ENCODE peak calls at places on chromosomes 11 and 22, in five cellular contexts. P is A549, D is HepG2, T is endothelial cell of umbilical vein, C is K562. O is an unnamed sample.

GRCh38 chr11:85893378-85893777 is 38.2 kb downstream of the CCDC83 start:
- DNase-seq in P (no peak), T (no peak), D (no peak), C (no peak), O (no peak)

GRCh38 chr11:112634551-112634950 is 326.7 kb upstream of the NCAM1 start:
- DNase-seq in C (no peak), P (no peak), T (no peak), D (no peak), O (no peak)

GRCh38 chr11:47433157-47433556 is 6.9 kb upstream of the PSMC3 start:
- DNase-seq in D (peak), T (no peak), P (peak), C (no peak), O (no peak)

GRCh38 chr11:19889531-19889930 is 176.9 kb downstream of the NAV2 start:
- DNase-seq in T (no peak), D (no peak), C (no peak), P (no peak), O (no peak)

GRCh38 chr11:22130462-22131053 is 62.3 kb upstream of the ANO5 start:
- DNase-seq in D (no peak), C (no peak), P (peak), T (no peak), O (peak)

GRCh38 chr11:85709983-85710382 is 24.0 kb upstream of the CCDC89 start:
- DNase-seq in D (no peak), P (no peak), C (no peak), T (no peak), O (no peak)

GRCh38 chr22:20062766-20063083 is 17.3 kb upstream of the DGCR8 start:
- DNase-seq in P (no peak), C (no peak), T (no peak), D (no peak), O (no peak)

GRCh38 chr22:22748297-22748743 is 103.9 kb downstream of the GGTLC2 start:
- DNase-seq in T (peak), P (peak), C (peak), D (peak), O (peak)

GRCh38 chr11:126635511-126635910 is 280.0 kb downstream of the ST3GAL4 start:
- DNase-seq in T (no peak), C (no peak), P (no peak), D (no peak), O (no peak)

GRCh38 chr11:120545813-120546212 is 34.3 kb downstream of the GRIK4 start:
- DNase-seq in C (no peak), T (no peak), P (no peak), D (no peak), O (peak)

GRCh38 chr22:29427176-29427760 is 11.1 kb upstream of the RFPL1 start:
- DNase-seq in T (no peak), D (no peak), C (no peak), P (no peak), O (no peak)

GRCh38 chr22:43288807-43289417 is 54.3 kb downstream of the SCUBE1 start:
- DNase-seq in P (no peak), D (no peak), C (no peak), T (no peak), O (no peak)

GRCh38 chr11:83151274-83151977 is 5.5 kb upstream of the PCF11 start:
- DNase-seq in D (no peak), T (no peak), C (peak), P (peak), O (no peak)

GRCh38 chr11:61489833-61490585 is 18.5 kb upstream of the LRRC10B start:
- DNase-seq in D (peak), P (no peak), C (peak), T (no peak), O (no peak)

GRCh38 chr22:48718818-48719500 is 1108.7 kb downstream of the BRD1 start:
- DNase-seq in D (no peak), C (no peak), T (no peak), P (no peak), O (peak)

GRCh38 chr11:81033779-81034550 is 1593.1 kb upstream of the TENM4 start:
- DNase-seq in T (no peak), C (no peak), P (no peak), D (no peak), O (no peak)

GRCh38 chr11:73273246-73273890 is 1.2 kb downstream of the P2RY6 start:
- DNase-seq in T (no peak), C (no peak), P (no peak), D (no peak), O (no peak)

GRCh38 chr11:10646956-10647355 is 46.6 kb downstream of the IRAG1 start:
- DNase-seq in T (no peak), P (no peak), D (no peak), C (no peak), O (no peak)

GRCh38 chr22:41574847-41575381 is 14.1 kb downstream of the CSDC2 start:
- DNase-seq in T (no peak), P (no peak), D (no peak), C (no peak), O (no peak)

GRCh38 chr11:134120143-134120850 is 51.4 kb downstream of the JAM3 start:
- DNase-seq in C (no peak), P (no peak), D (no peak), T (peak), O (no peak)

GRCh38 chr22:22195265-22196017 is 49.1 kb upstream of the VPREB1 start:
- DNase-seq in C (peak), D (peak), P (peak), T (peak), O (peak)

GRCh38 chr11:72189448-72190250 is 2.3 kb upstream of the FOLR1 start:
- DNase-seq in D (no peak), T (no peak), P (no peak), C (no peak), O (no peak)

GRCh38 chr11:65538915-65539374 is 14.1 kb downstream of the SCYL1 start:
- DNase-seq in C (no peak), T (no peak), D (no peak), P (no peak), O (no peak)
- TF ChIP-seq CTCF in C (no peak), T (no peak), D (no peak), P (no peak), O (no peak)

GRCh38 chr22:33895444-33895843 is 24.8 kb downstream of the LARGE1 start:
- DNase-seq in P (no peak), D (no peak), C (no peak), T (no peak), O (no peak)

GRCh38 chr22:33898121-33898520 is 22.2 kb downstream of the LARGE1 start:
- DNase-seq in D (no peak), T (no peak), C (no peak), P (no peak), O (peak)

GRCh38 chr22:33896801-33897620 is 23.3 kb downstream of the LARGE1 start:
- DNase-seq in T (no peak), D (no peak), C (no peak), P (no peak), O (peak)

GRCh38 chr22:33896154-33896800 is 24.0 kb downstream of the LARGE1 start:
- DNase-seq in P (no peak), D (no peak), T (no peak), C (no peak), O (no peak)

DNA sequence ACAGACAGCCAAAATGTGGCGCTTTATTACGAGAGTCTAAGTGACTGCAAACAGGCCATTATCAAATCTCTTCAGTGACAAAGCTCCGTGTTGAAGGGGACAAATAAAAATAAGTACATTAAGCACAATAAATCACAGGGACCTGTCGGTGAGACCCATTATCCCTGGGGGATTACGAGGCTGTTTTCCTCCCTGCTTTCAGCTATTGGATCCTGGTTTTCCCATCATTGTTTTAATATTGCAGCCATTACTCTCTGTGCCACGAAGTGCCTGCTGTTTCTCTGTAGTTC is 22.7 kb downstream of the LARGE1 start:
- DNase-seq in D (no peak), C (no peak), P (no peak), T (no peak), O (no peak)
- H3K4me3 ChIP-seq in D (no peak), C (no peak), P (no peak), T (no peak), O (peak)

DNA sequence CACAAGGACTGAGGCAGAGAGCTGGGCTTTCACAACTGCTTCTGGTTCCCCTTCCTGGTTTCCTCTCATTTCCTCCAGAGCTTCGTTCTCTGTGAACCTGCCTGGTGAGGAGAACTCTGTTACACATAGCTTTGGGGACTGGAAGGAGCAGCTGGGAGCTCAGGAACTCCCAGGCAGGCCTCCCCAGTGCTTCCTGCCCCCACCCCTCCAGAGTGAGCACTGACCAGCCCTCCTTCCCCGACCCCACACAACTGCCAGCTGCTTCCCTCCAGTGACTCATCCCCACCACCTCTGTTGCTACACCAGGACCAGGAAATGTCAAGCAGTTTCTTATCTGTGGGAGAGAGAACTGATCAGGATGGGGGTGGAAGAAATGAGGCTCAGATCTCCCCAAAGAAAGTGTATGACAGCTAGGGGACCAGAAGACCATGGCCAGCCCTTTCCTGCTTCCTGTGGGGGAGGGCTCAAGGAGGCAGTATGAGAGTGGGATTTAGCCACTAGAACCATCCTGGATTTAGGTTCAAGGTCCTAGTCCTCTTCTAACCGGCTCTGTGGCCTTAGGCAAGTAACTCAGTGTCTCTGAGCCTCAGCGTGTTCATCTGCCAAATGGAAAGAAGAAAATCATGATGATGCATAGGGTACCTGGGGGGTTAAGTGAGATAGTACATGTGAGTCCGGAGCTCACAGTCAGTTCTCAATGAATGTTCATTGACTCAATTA is 4.5 kb upstream of the TP53I11 start:
- DNase-seq in T (peak), C (peak), D (no peak), P (peak), O (peak)
- TF ChIP-seq MYC in T (peak), C (no peak), D (no peak), P (no peak), O (no peak)

GRCh38 chr11:12914401-12914912 is 94.7 kb upstream of the RASSF10 start:
- DNase-seq in P (peak), T (no peak), D (no peak), C (peak), O (peak)
- TF ChIP-seq CTCF in P (peak), T (peak), D (peak), C (peak), O (peak)

GRCh38 chr11:65214212-65214845 is 32.6 kb downstream of the CAPN1 start:
- DNase-seq in C (peak), P (no peak), T (no peak), D (no peak), O (peak)
- H3K4me3 ChIP-seq in C (no peak), P (no peak), T (no peak), D (no peak), O (peak)

DNA sequence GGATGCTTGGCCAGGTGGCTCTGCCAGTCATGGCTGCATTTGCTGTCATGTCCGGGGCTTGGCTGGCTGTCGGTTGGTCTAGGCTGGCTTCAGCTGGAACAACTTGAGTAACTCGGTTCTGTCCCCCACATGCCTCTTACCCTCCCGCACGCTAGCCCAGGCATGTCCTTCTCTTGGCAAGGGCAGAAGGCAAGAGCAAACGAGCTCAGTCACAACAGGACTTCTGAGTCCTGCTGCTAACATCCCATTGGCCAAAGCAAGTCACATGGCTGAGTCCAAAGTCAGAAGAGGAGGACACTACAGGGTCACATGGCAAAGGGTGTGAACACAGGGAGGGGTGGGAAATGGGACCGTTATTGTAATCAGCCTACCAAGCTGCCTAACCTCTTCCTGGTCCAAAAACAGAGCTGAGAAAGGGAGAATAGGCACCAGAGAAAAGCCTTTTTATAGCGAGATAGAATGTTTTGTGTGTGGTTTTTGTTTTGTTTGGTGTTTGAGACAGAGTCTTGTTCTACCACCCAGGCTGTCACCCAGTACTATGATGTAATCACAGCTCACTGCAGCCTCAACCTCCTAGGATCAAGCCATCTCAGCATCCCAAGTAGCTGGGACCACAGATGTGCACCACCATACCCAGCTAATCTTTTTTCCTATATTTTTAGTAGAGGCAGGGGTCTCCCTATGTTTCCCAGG is 81.9 kb downstream of the MN1 start:
- DNase-seq in C (peak), T (no peak), P (peak), D (peak), O (peak)
- TF ChIP-seq MYC in C (no peak), T (no peak), P (no peak), D (no peak), O (no peak)

DNA sequence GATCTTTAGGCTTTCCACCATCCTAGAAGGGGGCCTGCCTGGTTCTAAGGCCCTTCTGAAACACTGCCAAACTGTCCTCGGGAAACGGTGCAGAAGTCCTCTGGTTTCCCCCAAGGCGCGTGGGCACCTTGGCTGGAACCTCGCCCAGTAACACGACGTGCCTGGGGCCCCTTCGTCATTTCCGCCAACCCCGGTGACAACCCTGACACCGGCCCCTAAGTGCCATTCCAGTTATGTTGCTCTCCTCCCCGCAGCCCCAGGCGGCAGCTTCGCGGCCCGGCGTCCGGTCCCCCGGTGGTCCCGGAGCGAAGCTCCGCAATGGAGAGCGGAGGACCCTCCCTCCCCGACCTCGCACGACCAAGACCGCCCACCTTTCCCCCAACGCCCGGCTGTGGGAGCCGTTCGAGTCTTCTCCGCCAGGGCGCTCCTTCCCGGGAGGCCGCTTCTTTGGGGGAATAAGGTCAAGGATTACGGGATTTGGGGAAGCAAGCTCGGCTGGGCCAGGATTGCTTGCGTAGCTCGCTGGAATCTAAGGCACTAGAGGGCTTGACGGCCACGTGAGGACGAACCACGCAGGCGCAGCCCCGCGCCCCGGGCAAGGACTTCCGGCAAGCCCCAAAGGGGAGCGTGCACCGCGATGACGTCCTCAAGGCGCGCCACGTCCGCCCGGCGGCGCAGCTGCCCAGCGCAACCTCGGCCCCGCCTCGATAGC is 648 bp downstream of the RNH1 start:
- DNase-seq in T (peak), D (peak), C (peak), P (peak), O (peak)
- TF ChIP-seq CTCF in T (no peak), D (no peak), C (no peak), P (no peak), O (no peak)

GRCh38 chr22:38454361-38455062 is 487 bp downstream of the KCNJ4 start:
- DNase-seq in D (no peak), C (no peak), T (no peak), P (no peak), O (peak)

GRCh38 chr22:38455063-38455529 is at the start of gene KCNJ4:
- DNase-seq in P (no peak), D (no peak), C (no peak), T (no peak), O (no peak)

GRCh38 chr22:38456272-38456837 is 1.4 kb upstream of the KCNJ4 start:
- DNase-seq in D (no peak), P (no peak), T (no peak), C (no peak), O (no peak)

GRCh38 chr22:38456841-38457699 is 2.1 kb upstream of the KCNJ4 start:
- DNase-seq in C (no peak), D (no peak), T (no peak), P (no peak), O (no peak)

GRCh38 chr22:38455530-38456271 is 702 bp upstream of the KCNJ4 start:
- DNase-seq in C (peak), D (no peak), P (no peak), T (no peak), O (no peak)
- H3K4me3 ChIP-seq in C (peak), D (peak), P (peak), T (no peak), O (no peak)

DNA sequence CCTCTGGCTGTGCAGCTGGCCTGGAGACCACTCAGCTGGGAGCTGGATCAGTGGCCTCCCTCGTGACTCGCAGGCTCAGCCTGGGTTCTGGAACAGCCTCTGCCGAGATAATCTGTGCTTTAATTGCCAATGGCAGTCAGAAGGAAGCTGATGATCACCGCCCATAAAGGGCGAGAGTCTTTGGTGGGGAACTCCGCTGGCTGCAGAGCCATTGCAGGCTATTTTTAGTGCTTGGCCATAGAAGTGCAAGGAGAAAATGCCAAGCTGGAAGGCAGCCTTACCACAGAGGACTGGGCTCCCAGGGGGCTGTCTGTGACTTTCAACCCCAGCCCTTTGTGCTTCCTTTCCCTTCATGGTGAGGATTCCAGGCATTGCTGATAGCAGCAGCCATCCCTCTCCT is 62.2 kb upstream of the TENM4 start:
- DNase-seq in T (no peak), C (no peak), P (no peak), D (no peak), O (no peak)
- TF ChIP-seq MYC in T (no peak), C (no peak), P (no peak), D (no peak), O (no peak)

O was measured in NB4.